ENCODE peak calls at places on chromosomes 13 and 19, in five cellular contexts. L is DND-41, E is pancreas, Q is neural progenitor cell, K is GM23338. T is an unnamed sample.

GRCh38 chr19:32676186-32676894 is 692 bp downstream of the RGS9BP start:
- DNase-seq in E (peak; percentile 69), K (peak; percentile 62), L (no peak), Q (peak; percentile 63), T (no peak)

GRCh38 chr13:61880576-61881283 is 465.1 kb upstream of the PCDH20 start:
- DNase-seq in Q (peak; percentile 59), L (peak; percentile 8), K (peak; percentile 84), E (no peak), T (no peak)

GRCh38 chr13:102914629-102914935 is 68.8 kb downstream of the ERCC5 start:
- DNase-seq in E (no peak), Q (peak; percentile 16), K (no peak), L (no peak), T (no peak)

GRCh38 chr19:12937243-12938053 is 961 bp upstream of the CALR start:
- DNase-seq in K (peak; percentile 91), Q (peak; percentile 69), L (peak; percentile 95), E (no peak), T (no peak)

GRCh38 chr19:33219261-33219812 is 6.3 kb downstream of the SLC7A10 start:
- DNase-seq in K (peak; percentile 62), L (no peak), Q (peak; percentile 62), E (no peak), T (no peak)

GRCh38 chr19:11377237-11377636 is 2.8 kb downstream of the SWSAP1 start:
- DNase-seq in K (peak; percentile 27), E (no peak), L (peak; percentile 39), Q (no peak), T (no peak)

GRCh38 chr19:49570138-49570856 is 10.1 kb downstream of the NOSIP start:
- DNase-seq in K (peak; percentile 96), E (no peak), Q (peak; percentile 91), L (peak; percentile 78), T (no peak)

GRCh38 chr19:6212403-6213265 is 67.1 kb downstream of the MLLT1 start:
- DNase-seq in Q (no peak), K (no peak), E (peak; percentile 50), L (no peak), T (no peak)

GRCh38 chr13:41751277-41751676 is 209.6 kb downstream of the VWA8 start:
- DNase-seq in Q (no peak), K (no peak), L (no peak), E (no peak), T (peak; percentile 38)

GRCh38 chr19:10839071-10840050 is 3.3 kb upstream of the TMED1 start:
- DNase-seq in L (no peak), E (peak; percentile 65), K (no peak), Q (no peak), T (no peak)

GRCh38 chr19:50368649-50369570 is 3.5 kb upstream of the NAPSA start:
- DNase-seq in L (peak; percentile 82), Q (peak; percentile 88), E (peak; percentile 89), K (peak; percentile 93), T (peak; percentile 80)

GRCh38 chr19:51107406-51108065 is 673 bp downstream of the CTU1 start:
- DNase-seq in L (no peak), E (no peak), Q (peak; percentile 68), K (peak; percentile 32), T (no peak)

GRCh38 chr19:44925114-44925891 is 10.9 kb downstream of the APOC1 start:
- DNase-seq in Q (no peak), E (no peak), L (no peak), K (no peak), T (peak; percentile 78)

GRCh38 chr19:49145485-49146407 is 9.4 kb downstream of the HRC start:
- DNase-seq in L (peak; percentile 68), K (peak; percentile 98), Q (peak; percentile 98), E (peak; percentile 96), T (peak; percentile 84)

GRCh38 chr13:39875111-39875510 is 219.6 kb downstream of the COG6 start:
- DNase-seq in E (no peak), K (no peak), L (no peak), Q (no peak), T (no peak)

GRCh38 chr13:110801044-110801443 is 87.5 kb downstream of the ING1 start:
- DNase-seq in E (no peak), L (no peak), K (no peak), Q (no peak), T (no peak)

GRCh38 chr13:23817833-23818232 is 71.4 kb downstream of the MIPEP start:
- DNase-seq in L (no peak), Q (no peak), K (no peak), E (no peak), T (no peak)

GRCh38 chr19:55877211-55877610 is 40.9 kb downstream of the NLRP4 start:
- DNase-seq in E (no peak), K (no peak), Q (no peak), L (no peak), T (no peak)

GRCh38 chr13:27022571-27023311 is 148.9 kb downstream of the USP12 start:
- DNase-seq in L (no peak), Q (no peak), K (no peak), E (peak; percentile 54), T (no peak)
- H3K27ac ChIP-seq in L (no peak overlapping the region), Q (no peak overlapping the region), K (no peak overlapping the region), E (no peak overlapping the region), T (no peak overlapping the region)

GRCh38 chr19:18502633-18503294 is 19.1 kb downstream of the ELL start:
- DNase-seq in K (no peak), E (no peak), L (no peak), Q (no peak), T (peak; percentile 56)
- H3K4me1 ChIP-seq in K (no peaks in the 10 kb centered on the region), E (peaks cover 41% of the 10 kb centered on the region), L (peaks cover 17% of the 10 kb centered on the region), Q (no peaks in the 10 kb centered on the region), T (peaks cover 100% of the 10 kb centered on the region)

GRCh38 chr19:35513975-35514809 is 743 bp upstream of the DMKN start:
- DNase-seq in L (no peak), Q (peak; percentile 27), E (no peak), K (peak; percentile 61), T (no peak)
- TF ChIP-seq CTCF in L (no peak), Q (peak; percentile 23), E (no peak), K (peak; percentile 30), T (no peak)

DNA sequence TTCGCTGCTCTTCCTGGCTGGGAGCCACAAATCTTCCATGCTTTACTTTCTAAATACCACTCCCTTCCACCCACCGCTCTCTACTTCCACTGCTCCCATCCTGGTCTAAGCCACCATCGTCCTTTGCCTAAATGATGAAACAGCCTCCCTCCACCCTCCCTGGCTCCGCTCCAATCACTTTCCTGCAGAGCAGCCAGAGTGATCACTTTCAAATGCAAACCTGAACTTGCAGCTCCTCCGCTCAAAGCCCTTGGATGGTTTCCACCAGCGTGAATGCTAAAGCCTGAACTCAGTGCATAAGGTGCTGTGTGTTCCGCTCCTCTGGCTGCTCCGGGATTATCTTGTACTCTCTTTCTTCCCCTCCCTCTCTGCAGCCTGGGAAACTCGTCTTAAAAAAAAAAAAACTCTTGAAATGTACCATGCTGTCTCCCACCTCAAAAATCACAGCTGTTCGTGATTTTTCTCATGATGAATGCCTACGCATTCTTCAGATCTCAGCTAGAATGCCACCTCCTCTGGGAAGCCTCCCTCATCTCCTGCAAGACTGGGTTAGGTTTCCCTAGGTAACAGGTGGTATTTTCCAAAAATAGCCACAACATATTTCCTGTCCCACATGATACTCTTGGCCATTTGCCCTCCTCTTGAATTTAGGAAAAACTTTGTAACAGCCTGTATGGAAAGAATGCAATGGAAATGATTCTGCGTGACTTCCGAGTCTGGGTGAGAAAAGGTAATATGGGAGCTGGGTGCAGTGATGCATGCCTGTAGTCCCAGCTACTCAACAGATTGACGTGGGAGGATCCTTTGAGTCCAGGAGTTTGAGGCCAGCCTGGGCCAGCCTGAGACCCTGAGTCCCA is 3.7 kb upstream of the SIN3B start:
- DNase-seq in L (no peak), Q (peak; percentile 26), K (peak; percentile 83), E (no peak), T (peak; percentile 58)
- H3K27ac ChIP-seq in L (no peak overlapping the region), Q (no peak overlapping the region), K (peak overlapping the region; percentile 79), E (peak overlapping the region; percentile 10), T (peak overlapping the region; percentile 78)

GRCh38 chr19:40283414-40284250 is 1.5 kb downstream of the AKT2 start:
- DNase-seq in Q (no peak), K (no peak), L (no peak), E (peak; percentile 63), T (no peak)
- H3K4me1 ChIP-seq in Q (peaks cover 10% of the 10 kb centered on the region), K (peaks cover 14% of the 10 kb centered on the region), L (peaks cover 42% of the 10 kb centered on the region), E (peaks cover 18% of the 10 kb centered on the region), T (peaks cover 70% of the 10 kb centered on the region)

GRCh38 chr19:38441660-38442348 is 8.3 kb downstream of the RYR1 start:
- DNase-seq in K (peak; percentile 91), E (no peak), Q (peak; percentile 71), L (no peak), T (no peak)
- TF ChIP-seq CTCF in K (peak; percentile 85), E (no peak), Q (peak; percentile 61), L (peak; percentile 26), T (no peak)

GRCh38 chr13:106468948-106469590 is 66.4 kb downstream of the EFNB2 start:
- DNase-seq in E (no peak), Q (no peak), L (no peak), K (no peak), T (no peak)
- H3K27ac ChIP-seq in E (no peak overlapping the region), Q (no peak overlapping the region), L (no peak overlapping the region), K (no peak overlapping the region), T (no peak overlapping the region)